ENCODE peak calls at places on chromosome 14, in five cellular contexts. E is thoracic aorta; G is amygdala; C is naive thymus-derived CD8-positive, alpha-beta T cell; X is ovary. F is an unnamed sample.

GRCh38 chr14:82724296-82724695 is 1190.6 kb upstream of the SEL1L start:
- DNase-seq in E (no peak), G (no peak), C (no peak), X (no peak), F (no peak)

GRCh38 chr14:33432407-33433023 is 493.8 kb downstream of the NPAS3 start:
- DNase-seq in E (no peak), G (no peak), C (no peak), X (no peak), F (peak)

GRCh38 chr14:61653507-61653906 is 41.8 kb upstream of the HIF1A start:
- DNase-seq in E (no peak), G (no peak), C (no peak), X (peak), F (peak)

GRCh38 chr14:105364100-105364708 is 34.1 kb upstream of the TEX22 start:
- DNase-seq in E (no peak), G (no peak), C (peak), X (no peak), F (no peak)

GRCh38 chr14:68359862-68360552 is 432.9 kb downstream of the ZFP36L1 start:
- DNase-seq in E (no peak), G (peak), C (no peak), X (peak), F (peak)

GRCh38 chr14:91089958-91090535 is 23.8 kb upstream of the DGLUCY start:
- DNase-seq in E (no peak), G (no peak), C (no peak), X (no peak), F (no peak)

GRCh38 chr14:67199016-67199415 is 9.8 kb downstream of the GARIN2 start:
- DNase-seq in E (no peak), G (no peak), C (no peak), X (no peak), F (no peak)

GRCh38 chr14:79011091-79011919 is 841.1 kb downstream of the NRXN3 start:
- DNase-seq in E (no peak), G (no peak), C (no peak), X (no peak), F (peak)

GRCh38 chr14:104930526-104931322 is 6.0 kb downstream of the PLD4 start:
- DNase-seq in E (no peak), G (no peak), C (no peak), X (no peak), F (peak)

F was measured in tibial nerve.